ENCODE peak calls at places on chromosome 18, in seven cellular contexts. D, H, U, V, A, L and I are unnamed samples.

GRCh38 chr18:12659904-12660605 is 2.1 kb upstream of the SPIRE1 start:
- DNase-seq in D (no peak), A (no peak), U (peak; percentile 68), V (peak; percentile 21), H (no peak), L (no peak), I (peak; percentile 38)

GRCh38 chr18:4035521-4035920 is 419.6 kb downstream of the DLGAP1 start:
- DNase-seq in A (no peak), U (no peak), D (no peak), L (no peak), V (no peak), H (no peak), I (no peak)

GRCh38 chr18:4748975-4749374 is 293.9 kb upstream of the DLGAP1 start:
- DNase-seq in L (no peak), A (no peak), V (no peak), H (no peak), U (no peak), D (no peak), I (no peak)

GRCh38 chr18:5197032-5197434 is at the start of gene AKAIN1:
- DNase-seq in V (peak; percentile 23), D (no peak), L (no peak), H (no peak), A (no peak), U (peak; percentile 23), I (peak; percentile 38)

GRCh38 chr18:7413906-7414305 is 153.2 kb upstream of the PTPRM start:
- DNase-seq in A (no peak), L (no peak), V (no peak), H (no peak), D (peak; percentile 28), U (no peak), I (no peak)

GRCh38 chr18:23994361-23994902 is 20.1 kb upstream of the TTC39C start:
- DNase-seq in L (peak; percentile 39), A (no peak), U (peak; percentile 28), H (no peak), D (peak; percentile 97), V (no peak), I (no peak)

GRCh38 chr18:46042571-46043123 is 29.4 kb downstream of the PSTPIP2 start:
- DNase-seq in L (no peak), U (peak; percentile 26), A (no peak), H (no peak), V (no peak), D (peak; percentile 67), I (no peak)

GRCh38 chr18:48563027-48563426 is 24.2 kb downstream of the CTIF start:
- DNase-seq in V (no peak), H (no peak), D (peak; percentile 44), U (no peak), A (no peak), L (no peak), I (no peak)